ENCODE peak calls at places on chromosomes 11 and 22, in seven cellular contexts. T is HCT116, Q is H1, U is GM12878, H is K562, S is SK-N-SH, Z is HepG2. W is an unnamed sample.

GRCh38 chr11:19790831-19791552 is 78.4 kb downstream of the NAV2 start:
- DNase-seq in Q (no peak), H (no peak), Z (no peak), S (no peak), T (no peak), U (peak; percentile 28), W (no peak)

GRCh38 chr11:67240575-67241389 is 25.5 kb upstream of the GRK2 start:
- DNase-seq in H (peak; percentile 70), Q (no peak), T (no peak), U (peak; percentile 76), Z (peak; percentile 73), S (peak; percentile 58), W (no peak)

GRCh38 chr11:19728436-19728835 is 15.8 kb downstream of the NAV2 start:
- DNase-seq in U (no peak), Q (no peak), S (no peak), Z (no peak), T (no peak), H (no peak), W (no peak)

GRCh38 chr22:46452195-46453005 is 85.0 kb downstream of the CELSR1 start:
- DNase-seq in Z (no peak), U (no peak), S (no peak), T (no peak), Q (no peak), H (no peak), W (no peak)

GRCh38 chr11:567629-568258 is 7.0 kb downstream of the RASSF7 start:
- DNase-seq in U (no peak), Z (no peak), S (no peak), T (no peak), Q (no peak), H (no peak), W (no peak)

GRCh38 chr11:9002920-9003572 is 755 bp downstream of the NRIP3 start:
- DNase-seq in Z (no peak), U (no peak), Q (no peak), H (no peak), S (no peak), T (no peak), W (no peak)

GRCh38 chr11:103491777-103492176 is 382.6 kb downstream of the DYNC2H1 start:
- DNase-seq in Z (no peak), H (no peak), S (no peak), Q (peak; percentile 58), T (no peak), U (no peak), W (no peak)

GRCh38 chr22:47567741-47568140 is 805.3 kb downstream of the TBC1D22A start:
- DNase-seq in Z (no peak), U (no peak), H (no peak), S (no peak), T (no peak), Q (no peak), W (no peak)

GRCh38 chr11:120710354-120711187 is 199.0 kb downstream of the GRIK4 start:
- DNase-seq in Z (peak; percentile 89), T (peak; percentile 41), U (no peak), H (no peak), S (peak; percentile 41), Q (peak; percentile 56), W (peak; percentile 47)

GRCh38 chr22:45305456-45306065 is 4.2 kb upstream of the FAM118A start:
- DNase-seq in Q (no peak), H (no peak), T (no peak), S (no peak), Z (peak; percentile 45), U (no peak), W (no peak)

GRCh38 chr22:33650244-33650643 is 270.0 kb downstream of the LARGE1 start:
- DNase-seq in S (no peak), U (no peak), Z (no peak), Q (no peak), T (no peak), H (no peak), W (no peak)

GRCh38 chr11:61106296-61106695 is 4.0 kb downstream of the CD5 start:
- DNase-seq in Z (no peak), H (no peak), T (no peak), U (no peak), Q (no peak), S (no peak), W (no peak)

GRCh38 chr22:24429411-24430365 is 2.3 kb downstream of the ADORA2A start:
- DNase-seq in Z (no peak), U (no peak), H (peak; percentile 19), S (peak; percentile 68), Q (no peak), T (no peak), W (no peak)

GRCh38 chr11:6876914-6877313 is 489 bp downstream of the OR10A4 start:
- DNase-seq in Z (no peak), H (no peak), T (no peak), Q (no peak), S (no peak), U (no peak), W (no peak)

GRCh38 chr11:66126064-66126463 is 56.0 kb downstream of the PACS1 start:
- DNase-seq in Z (no peak), S (no peak), Q (no peak), U (no peak), T (no peak), H (no peak), W (no peak)

GRCh38 chr22:35555941-35556547 is 15.4 kb downstream of the RASD2 start:
- DNase-seq in T (no peak), U (no peak), Q (no peak), H (no peak), Z (no peak), S (no peak), W (no peak)

GRCh38 chr11:15106201-15106965 is 8.3 kb upstream of the INSC start:
- DNase-seq in T (peak; percentile 75), S (no peak), Q (no peak), H (no peak), U (no peak), Z (no peak), W (no peak)

GRCh38 chr11:69436041-69436982 is 45.2 kb upstream of the LINC01488 start:
- DNase-seq in S (no peak), T (no peak), Q (no peak), Z (no peak), U (no peak), H (no peak), W (no peak)

GRCh38 chr11:96543177-96543576 is 153.4 kb downstream of the JRKL start:
- DNase-seq in T (no peak), Z (no peak), U (no peak), S (no peak), H (no peak), Q (no peak), W (no peak)

GRCh38 chr11:78045851-78046485 is 17.7 kb upstream of the THRSP start:
- DNase-seq in S (peak; percentile 94), U (no peak), Z (peak; percentile 60), H (peak; percentile 94), Q (no peak), T (peak; percentile 27), W (peak; percentile 79)
- TF ChIP-seq JUND in S (no peak), U (no peak), Z (no peak), H (peak; percentile 50), Q (peak; percentile 37), T (no peak), W (no peak)

GRCh38 chr11:12005061-12005460 is 3.4 kb downstream of the DKK3 start:
- DNase-seq in H (no peak), Z (no peak), U (no peak), Q (no peak), T (no peak), S (no peak), W (no peak)

GRCh38 chr11:12006552-12007229 is 1.7 kb downstream of the DKK3 start:
- DNase-seq in T (no peak), Q (no peak), H (no peak), S (no peak), Z (no peak), U (no peak), W (no peak)

GRCh38 chr11:12003815-12004214 is 4.6 kb downstream of the DKK3 start:
- DNase-seq in Z (no peak), H (no peak), U (no peak), T (no peak), S (no peak), Q (no peak), W (no peak)

GRCh38 chr11:12007230-12007593 is 1.2 kb downstream of the DKK3 start:
- DNase-seq in U (no peak), H (no peak), Z (no peak), Q (no peak), S (no peak), T (no peak), W (no peak)

DNA sequence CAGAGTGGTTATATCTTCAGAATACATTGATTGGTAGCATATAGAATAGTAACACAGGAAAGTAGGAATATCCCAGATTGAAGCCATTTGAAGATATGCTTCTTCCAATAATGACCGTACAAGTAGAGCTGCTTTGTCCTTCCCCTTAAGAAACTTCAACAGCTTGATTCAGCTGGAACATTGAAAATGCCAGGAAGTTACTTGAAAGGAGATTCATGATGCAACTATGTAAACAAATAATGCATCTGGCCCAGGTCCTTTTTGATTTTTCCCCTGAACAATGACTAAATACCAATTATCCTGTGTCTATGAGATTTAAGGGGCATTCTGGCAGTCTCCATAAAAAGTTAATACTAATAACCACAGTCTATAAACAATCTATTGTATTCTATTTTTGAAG is 3.0 kb downstream of the DKK3 start:
- DNase-seq in H (no peak), Q (no peak), T (no peak), U (no peak), S (no peak), Z (no peak), W (no peak)
- TF ChIP-seq JUND in H (no peak), Q (no peak), T (no peak), U (no peak), S (no peak), Z (no peak), W (no peak)

GRCh38 chr11:125270106-125270505 is 105.6 kb downstream of the PKNOX2 start:
- DNase-seq in S (no peak), Q (no peak), T (no peak), Z (no peak), H (no peak), U (no peak), W (no peak)

GRCh38 chr11:125272092-125272491 is 107.5 kb downstream of the PKNOX2 start:
- DNase-seq in T (no peak), Z (no peak), Q (no peak), U (no peak), H (no peak), S (no peak), W (no peak)

GRCh38 chr11:125268611-125269010 is 104.1 kb downstream of the PKNOX2 start:
- DNase-seq in T (no peak), Z (no peak), S (no peak), U (no peak), Q (no peak), H (no peak), W (no peak)

GRCh38 chr11:125271436-125272064 is 107.0 kb downstream of the PKNOX2 start:
- DNase-seq in Z (no peak), T (no peak), U (no peak), S (no peak), H (no peak), Q (no peak), W (no peak)

GRCh38 chr11:125270711-125271110 is 106.2 kb downstream of the PKNOX2 start:
- DNase-seq in Z (no peak), U (no peak), T (no peak), S (no peak), H (no peak), Q (no peak), W (no peak)
- TF ChIP-seq JUND in Z (no peak), U (no peak), T (no peak), S (no peak), H (no peak), Q (no peak), W (no peak)

DNA sequence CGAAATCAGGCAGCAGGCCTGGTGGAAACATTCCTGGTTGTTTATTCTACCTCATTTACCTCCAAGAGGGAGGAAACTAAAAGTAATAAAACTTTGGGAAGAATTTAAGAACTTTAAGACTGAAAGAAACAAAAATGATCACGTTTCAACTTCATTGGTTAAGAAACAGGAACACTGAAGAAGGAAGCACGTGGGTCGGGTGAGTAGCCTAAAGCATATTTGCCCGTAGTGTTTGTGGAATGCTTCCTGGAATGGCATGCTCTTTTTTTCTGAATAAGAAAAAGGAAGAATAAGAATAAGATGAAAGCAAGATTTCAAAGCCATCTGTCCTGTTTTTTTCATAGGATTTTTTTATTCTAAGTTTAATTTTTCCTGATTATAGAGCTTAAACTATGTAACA is 83.1 kb downstream of the WNT11 start:
- DNase-seq in Z (no peak), Q (no peak), U (no peak), T (no peak), S (no peak), H (no peak), W (peak; percentile 71)
- TF ChIP-seq JUND in Z (no peak), Q (no peak), U (no peak), T (no peak), S (no peak), H (no peak), W (no peak)

W was measured in T47D.